ENCODE peak calls at places on chromosome 16, in seven cellular contexts. I is adrenal gland; H is RCC 7860; W is A549; C is nucleus accumbens; G is activated T-helper 1 cell treated with anti-CD3 and anti-CD28 coated beads, Interleukin-2, amount 50 U/mL, for 16 hours; U is NCI-H774. Q is an unnamed sample.

GRCh38 chr16:67650023-67650422 is 5.1 kb downstream of the CARMIL2 start:
- DNase-seq in I (no peak), H (no peak), W (no peak), C (no peak), G (no peak), U (no peak), Q (no peak)

GRCh38 chr16:66408181-66409048 is 18.7 kb upstream of the BEAN1 start:
- DNase-seq in I (no peak), H (peak; percentile 76), W (peak; percentile 57), C (no peak), G (no peak), U (no peak), Q (peak; percentile 88)

GRCh38 chr16:82384897-82385296 is 214.9 kb upstream of the MPHOSPH6 start:
- DNase-seq in I (no peak), H (no peak), W (no peak), C (no peak), G (no peak), U (no peak), Q (no peak)

GRCh38 chr16:88616736-88617135 is 21.6 kb upstream of the IL17C start:
- DNase-seq in I (no peak), H (no peak), W (no peak), C (no peak), G (no peak), U (no peak), Q (no peak)

GRCh38 chr16:67672306-67672705 is 5.7 kb downstream of the C16orf86 start:
- DNase-seq in I (no peak), H (no peak), W (no peak), C (no peak), G (no peak), U (no peak), Q (no peak)

GRCh38 chr16:733382-734207 is 6.7 kb downstream of the HAGHL start:
- DNase-seq in I (no peak), H (no peak), W (no peak), C (no peak), G (no peak), U (no peak), Q (no peak)

GRCh38 chr16:49757744-49758069 is 98.2 kb downstream of the ZNF423 start:
- DNase-seq in I (no peak), H (no peak), W (no peak), C (no peak), G (no peak), U (no peak), Q (no peak)

GRCh38 chr16:11379420-11379819 is 34.2 kb downstream of the RMI2 start:
- DNase-seq in I (no peak), H (peak; percentile 70), W (no peak), C (no peak), G (no peak), U (no peak), Q (no peak)

GRCh38 chr16:66695474-66695934 is 1.0 kb downstream of the CMTM4 start:
- DNase-seq in I (no peak), H (no peak), W (no peak), C (no peak), G (no peak), U (no peak), Q (no peak)

GRCh38 chr16:69830534-69831211 is 68.5 kb downstream of the WWP2 start:
- DNase-seq in I (no peak), H (peak; percentile 15), W (peak; percentile 31), C (no peak), G (no peak), U (no peak), Q (peak; percentile 31)